ENCODE peak calls at places on chromosomes 5 and 9, in five cellular contexts. X is A549; C is K562; P is DND-41; U is CD8-positive, alpha-beta T cell. E is an unnamed sample.

GRCh38 chr5:94508421-94509148 is 109.8 kb downstream of the KIAA0825 start:
- DNase-seq in U (no peak), P (no peak), X (no peak), C (no peak), E (no peak)

GRCh38 chr5:122741681-122742080 is 33.2 kb upstream of the SNX2 start:
- DNase-seq in U (no peak), P (peak), C (no peak), X (no peak), E (no peak)

GRCh38 chr9:36092509-36093215 is 43.9 kb upstream of the GLIPR2 start:
- DNase-seq in C (no peak), U (peak), P (peak), X (no peak), E (no peak)

GRCh38 chr9:92293075-92293354 is 482 bp downstream of the IARS1 start:
- DNase-seq in P (no peak), C (no peak), X (no peak), U (no peak), E (no peak)

GRCh38 chr5:108739906-108740305 is 7.8 kb upstream of the FER start:
- DNase-seq in P (no peak), U (no peak), C (no peak), X (no peak), E (no peak)

GRCh38 chr9:125125523-125125922 is 17.8 kb downstream of the SCAI start:
- DNase-seq in P (no peak), X (no peak), C (no peak), U (no peak), E (peak)

GRCh38 chr9:96497117-96497399 is 47.1 kb downstream of the HABP4 start:
- DNase-seq in C (no peak), U (no peak), P (no peak), X (no peak), E (no peak)

GRCh38 chr5:14428302-14429081 is 153.1 kb upstream of the OTULINL start:
- DNase-seq in X (no peak), C (no peak), U (no peak), P (no peak), E (no peak)

GRCh38 chr9:109816490-109816889 is 36.5 kb downstream of the PALM2AKAP2 start:
- DNase-seq in U (no peak), X (peak), C (peak), P (no peak), E (peak)

GRCh38 chr9:11149065-11149464 is 536.3 kb upstream of the PTPRD start:
- DNase-seq in U (no peak), X (no peak), P (no peak), C (no peak), E (no peak)
- TF ChIP-seq CTCF in U (no peak), X (no peak), P (no peak), C (no peak), E (no peak)

GRCh38 chr9:76734716-76735115 is 29.5 kb upstream of the PCA3 start:
- DNase-seq in P (no peak), X (no peak), C (no peak), U (no peak), E (no peak)
- H3K4me3 ChIP-seq in P (no peak), X (no peak), C (no peak), U (no peak), E (no peak)

DNA sequence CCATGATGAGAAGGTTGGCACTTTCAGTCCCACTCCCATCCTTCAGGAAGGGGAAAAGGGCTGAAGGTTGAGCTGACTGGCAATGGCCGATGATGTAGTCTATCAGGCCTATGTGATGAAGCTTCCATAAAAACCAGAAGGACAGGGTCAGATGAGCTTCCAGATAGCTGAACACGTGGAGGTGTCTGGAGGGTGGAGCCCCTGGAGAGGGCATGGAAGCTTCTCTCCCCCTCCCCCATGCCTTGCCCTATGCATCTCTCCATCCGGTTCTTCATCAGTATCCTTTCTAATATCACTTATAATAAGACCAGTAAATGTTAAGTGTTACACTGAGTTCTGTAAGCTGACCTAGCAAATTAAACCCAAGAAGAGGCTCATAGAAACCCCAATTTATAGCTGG is 32.6 kb upstream of the SMU1 start:
- DNase-seq in X (no peak), C (no peak), U (no peak), P (no peak), E (peak)
- H3K27ac ChIP-seq in X (no peak), C (no peak), U (no peak), P (no peak), E (no peak)

DNA sequence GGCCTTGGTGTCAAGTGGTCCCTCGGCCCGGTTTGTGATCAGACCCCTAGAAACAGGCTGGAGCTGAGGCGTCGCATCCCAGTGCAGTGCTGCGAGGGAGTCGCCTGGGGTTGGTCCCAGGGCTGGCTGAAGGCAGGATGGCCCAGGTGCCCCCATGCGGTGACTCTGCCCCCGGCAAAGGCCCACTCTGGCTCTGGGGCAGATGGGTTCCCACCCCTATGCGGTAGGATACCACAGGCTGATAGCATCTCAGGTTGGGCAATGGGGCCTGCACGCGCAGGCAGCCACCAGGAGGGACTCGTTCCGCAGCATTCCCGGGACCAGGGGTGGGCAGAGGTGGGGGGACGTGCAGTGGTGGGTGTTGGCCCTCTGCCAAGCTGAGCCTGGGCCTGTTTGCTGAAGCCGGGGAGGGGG is 86.0 kb downstream of the RXRA start:
- DNase-seq in C (no peak), X (no peak), P (no peak), U (no peak), E (no peak)
- TF ChIP-seq CTCF in C (no peak), X (no peak), P (no peak), U (no peak), E (no peak)

GRCh38 chr5:9059920-9060691 is 485.8 kb downstream of the SEMA5A start:
- DNase-seq in U (no peak), X (no peak), P (no peak), C (no peak), E (peak)
- H3K4me3 ChIP-seq in U (no peak), X (no peak), P (no peak), C (no peak), E (no peak)

GRCh38 chr5:150644496-150644895 is 4.0 kb downstream of the SYNPO start:
- DNase-seq in P (no peak), U (no peak), C (no peak), X (no peak), E (peak)

GRCh38 chr5:150642567-150642927 is 2.1 kb downstream of the SYNPO start:
- DNase-seq in X (peak), C (no peak), U (no peak), P (no peak), E (peak)

GRCh38 chr5:150645070-150645700 is 4.7 kb downstream of the SYNPO start:
- DNase-seq in C (no peak), X (no peak), P (no peak), U (no peak), E (peak)

GRCh38 chr5:150642991-150643710 is 2.7 kb downstream of the SYNPO start:
- DNase-seq in X (no peak), P (no peak), C (no peak), U (no peak), E (no peak)

DNA sequence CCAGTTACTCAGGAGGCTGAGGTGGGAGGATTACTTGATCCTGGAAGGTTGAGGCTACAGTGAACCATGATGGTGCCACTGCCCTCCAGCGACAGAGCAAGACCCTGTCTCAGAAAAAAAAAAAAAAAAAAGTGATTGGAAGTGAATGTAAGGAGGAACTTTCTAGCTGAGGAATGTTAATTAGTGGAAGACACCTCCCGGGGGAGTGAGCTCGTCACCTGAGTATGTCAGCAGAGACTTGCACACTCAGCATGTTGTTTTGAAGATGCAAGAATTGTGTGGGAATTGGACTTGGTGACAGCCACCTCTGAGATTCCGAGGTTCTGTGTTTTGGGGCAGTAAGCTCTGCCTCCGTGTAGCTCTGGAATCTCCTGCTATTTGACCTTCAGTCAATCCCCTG is 3.6 kb downstream of the SYNPO start:
- DNase-seq in X (no peak), U (no peak), P (no peak), C (no peak), E (no peak)
- H3K27ac ChIP-seq in X (peak), U (no peak), P (no peak), C (no peak), E (peak)

DNA sequence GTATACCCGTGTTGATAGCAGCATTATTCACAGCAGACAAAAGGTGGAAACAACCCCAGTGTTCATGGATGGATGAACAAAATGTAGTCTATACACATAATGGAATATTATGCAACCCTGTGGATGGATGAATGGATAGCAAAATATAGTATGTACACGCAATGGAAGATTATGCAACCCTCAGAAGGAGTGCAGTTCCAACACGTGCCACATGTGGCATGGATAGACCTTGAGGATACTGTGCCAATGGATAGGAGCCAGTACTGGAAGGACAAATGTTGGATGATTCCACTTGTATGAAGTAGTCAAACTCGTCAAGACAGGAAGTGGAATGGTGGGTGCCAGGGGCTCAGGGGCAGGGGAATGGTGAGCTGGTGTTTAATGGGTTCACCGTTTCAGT is 44.9 kb downstream of the PLEKHG4B start:
- DNase-seq in P (no peak), U (no peak), X (no peak), C (no peak), E (no peak)
- TF ChIP-seq CTCF in P (peak), U (no peak), X (no peak), C (no peak), E (no peak)

GRCh38 chr5:77806213-77806843 is 30.2 kb upstream of the TBCA start:
- DNase-seq in U (no peak), C (no peak), X (no peak), P (no peak), E (no peak)
- H3K4me3 ChIP-seq in U (peak), C (no peak), X (no peak), P (peak), E (no peak)

E was measured in adrenal gland.